ENCODE peak calls at places on chromosomes 5 and 9, in ten cellular contexts. U, P, Y, G, L, J, S, F, C and Q are unnamed samples.

GRCh38 chr9:99360026-99360425 is 137.9 kb downstream of the SEC61B start:
- DNase-seq in U (no peak), P (no peak), Y (no peak), G (no peak), L (no peak), J (no peak), S (no peak), F (no peak), C (no peak), Q (no peak)

GRCh38 chr5:177085985-177086917 is at the start of gene FGFR4:
- DNase-seq in U (no peak), P (peak), Y (peak), G (peak), L (peak), J (peak), S (peak), F (peak), C (peak), Q (peak)

GRCh38 chr9:70852711-70853240 is 268.6 kb downstream of the TRPM3 start:
- DNase-seq in U (no peak), P (no peak), Y (no peak), G (no peak), L (no peak), J (no peak), S (no peak), F (no peak), C (no peak), Q (no peak)

GRCh38 chr5:375336-375920 is 53.9 kb downstream of the AHRR start:
- DNase-seq in U (no peak), P (no peak), Y (no peak), G (peak), L (no peak), J (no peak), S (no peak), F (no peak), C (peak), Q (no peak)

GRCh38 chr9:120490888-120491595 is 88.9 kb downstream of the CDK5RAP2 start:
- DNase-seq in U (no peak), P (no peak), Y (peak), G (no peak), L (no peak), J (no peak), S (no peak), F (no peak), C (no peak), Q (no peak)

GRCh38 chr9:33748633-33749304 is 46.6 kb upstream of the PRSS3 start:
- DNase-seq in U (no peak), P (no peak), Y (no peak), G (no peak), L (no peak), J (no peak), S (no peak), F (no peak), C (peak), Q (no peak)

GRCh38 chr5:74892921-74893320 is 26.7 kb upstream of the FAM169A start:
- DNase-seq in U (no peak), P (no peak), Y (no peak), G (no peak), L (no peak), J (no peak), S (no peak), F (no peak), C (no peak), Q (no peak)

GRCh38 chr9:83620841-83621636 is 1.9 kb upstream of the IDNK start:
- DNase-seq in U (peak), P (peak), Y (peak), G (no peak), L (peak), J (peak), S (no peak), F (no peak), C (peak), Q (peak)

GRCh38 chr5:134113908-134114875 is at the start of gene TCF7:
- DNase-seq in U (peak), P (peak), Y (peak), G (no peak), L (peak), J (peak), S (peak), F (peak), C (peak), Q (peak)

GRCh38 chr5:179858586-179859427 is at the start of gene MRNIP:
- DNase-seq in U (peak), P (peak), Y (peak), G (peak), L (peak), J (peak), S (peak), F (peak), C (peak), Q (peak)

GRCh38 chr5:158711927-158712529 is 387.7 kb downstream of the EBF1 start:
- DNase-seq in U (no peak), P (no peak), Y (no peak), G (no peak), L (no peak), J (no peak), S (no peak), F (no peak), C (no peak), Q (no peak)

GRCh38 chr5:137344723-137345322 is 154.3 kb downstream of the SPOCK1 start:
- DNase-seq in U (peak), P (peak), Y (peak), G (no peak), L (peak), J (peak), S (no peak), F (peak), C (no peak), Q (peak)

GRCh38 chr5:75021229-75021628 is 31.1 kb downstream of the GCNT4 start:
- DNase-seq in U (no peak), P (no peak), Y (no peak), G (no peak), L (no peak), J (no peak), S (no peak), F (no peak), C (no peak), Q (no peak)

GRCh38 chr5:59764361-59764760 is 129.2 kb downstream of the PDE4D start:
- DNase-seq in U (no peak), P (no peak), Y (no peak), G (no peak), L (no peak), J (no peak), S (no peak), F (no peak), C (no peak), Q (no peak)

GRCh38 chr5:174295736-174296481 is 250.4 kb downstream of the NSG2 start:
- DNase-seq in U (no peak), P (no peak), Y (no peak), G (no peak), L (no peak), J (no peak), S (no peak), F (no peak), C (no peak), Q (no peak)

GRCh38 chr5:122078116-122078865 is at the start of gene LOX:
- DNase-seq in U (peak), P (peak), Y (peak), G (peak), L (peak), J (peak), S (peak), F (peak), C (peak), Q (peak)

GRCh38 chr5:93359296-93359957 is 221.6 kb downstream of the NR2F1-AS1 start:
- DNase-seq in U (peak), P (no peak), Y (no peak), G (no peak), L (peak), J (peak), S (no peak), F (no peak), C (no peak), Q (no peak)

GRCh38 chr9:98078895-98079294 is 22.4 kb downstream of the NANS start:
- DNase-seq in U (no peak), P (no peak), Y (no peak), G (no peak), L (no peak), J (no peak), S (no peak), F (no peak), C (peak), Q (no peak)

GRCh38 chr5:38535281-38535750 is 21.1 kb downstream of the LIFR start:
- DNase-seq in U (no peak), P (no peak), Y (no peak), G (no peak), L (no peak), J (no peak), S (no peak), F (no peak), C (no peak), Q (no peak)

GRCh38 chr9:97563458-97564135 is 62.1 kb downstream of the TMOD1 start:
- DNase-seq in U (peak), P (no peak), Y (no peak), G (no peak), L (no peak), J (no peak), S (no peak), F (no peak), C (no peak), Q (no peak)

GRCh38 chr9:98614941-98615340 is 93.8 kb downstream of the GABBR2 start:
- DNase-seq in U (no peak), P (no peak), Y (no peak), G (no peak), L (no peak), J (no peak), S (no peak), F (no peak), C (no peak), Q (no peak)

GRCh38 chr5:133539818-133540217 is 72.5 kb downstream of the FSTL4 start:
- DNase-seq in U (no peak), P (no peak), Y (no peak), G (no peak), L (no peak), J (no peak), S (no peak), F (no peak), C (no peak), Q (no peak)

GRCh38 chr9:6121707-6122106 is 93.9 kb upstream of the IL33 start:
- DNase-seq in U (peak), P (no peak), Y (no peak), G (no peak), L (no peak), J (no peak), S (no peak), F (no peak), C (no peak), Q (no peak)

GRCh38 chr9:107644774-107645463 is 155.3 kb upstream of the KLF4 start:
- DNase-seq in U (peak), P (no peak), Y (peak), G (peak), L (no peak), J (no peak), S (no peak), F (peak), C (peak), Q (no peak)

GRCh38 chr5:158020555-158021418 is 161.8 kb upstream of the CLINT1 start:
- DNase-seq in U (no peak), P (no peak), Y (no peak), G (no peak), L (no peak), J (no peak), S (no peak), F (no peak), C (no peak), Q (no peak)

GRCh38 chr5:174828786-174829510 is 104.6 kb downstream of the MSX2 start:
- DNase-seq in U (no peak), P (no peak), Y (no peak), G (no peak), L (no peak), J (no peak), S (no peak), F (no peak), C (no peak), Q (no peak)

GRCh38 chr9:21684831-21685362 is 117.5 kb upstream of the MTAP start:
- DNase-seq in U (peak), P (peak), Y (peak), G (no peak), L (peak), J (no peak), S (no peak), F (no peak), C (no peak), Q (no peak)

GRCh38 chr5:151696470-151697061 is 9.9 kb upstream of the SPARC start:
- DNase-seq in U (no peak), P (no peak), Y (peak), G (peak), L (no peak), J (peak), S (no peak), F (no peak), C (no peak), Q (no peak)

GRCh38 chr5:175542232-175542965 is 64.0 kb downstream of the SFXN1 start:
- DNase-seq in U (no peak), P (peak), Y (no peak), G (no peak), L (no peak), J (no peak), S (no peak), F (no peak), C (no peak), Q (no peak)

GRCh38 chr9:85258823-85259370 is 482.9 kb downstream of the AGTPBP1 start:
- DNase-seq in U (peak), P (peak), Y (peak), G (peak), L (peak), J (peak), S (peak), F (peak), C (peak), Q (peak)

GRCh38 chr5:133969654-133970324 is 1.4 kb upstream of the C5orf15 start:
- DNase-seq in U (no peak), P (no peak), Y (no peak), G (no peak), L (peak), J (no peak), S (no peak), F (no peak), C (no peak), Q (no peak)

GRCh38 chr5:168282120-168282519 is 9.3 kb upstream of the WWC1 start:
- DNase-seq in U (no peak), P (no peak), Y (peak), G (no peak), L (peak), J (no peak), S (no peak), F (no peak), C (no peak), Q (no peak)

GRCh38 chr9:89496645-89497044 is 1.3 kb downstream of the SEMA4D start:
- DNase-seq in U (no peak), P (peak), Y (no peak), G (no peak), L (no peak), J (no peak), S (no peak), F (peak), C (peak), Q (no peak)

GRCh38 chr5:151110992-151111391 is 30.2 kb upstream of the TNIP1 start:
- DNase-seq in U (no peak), P (no peak), Y (no peak), G (no peak), L (no peak), J (no peak), S (no peak), F (no peak), C (no peak), Q (no peak)

GRCh38 chr9:23258569-23258968 is 567.5 kb downstream of the ELAVL2 start:
- DNase-seq in U (no peak), P (no peak), Y (no peak), G (no peak), L (no peak), J (no peak), S (no peak), F (no peak), C (no peak), Q (no peak)

GRCh38 chr5:68159251-68159951 is 56.2 kb upstream of the PIK3R1 start:
- DNase-seq in U (no peak), P (no peak), Y (no peak), G (no peak), L (no peak), J (no peak), S (no peak), F (no peak), C (no peak), Q (no peak)

GRCh38 chr5:166532821-166533220 is 1758.6 kb upstream of the WWC1 start:
- DNase-seq in U (no peak), P (no peak), Y (no peak), G (no peak), L (no peak), J (no peak), S (no peak), F (no peak), C (no peak), Q (no peak)

GRCh38 chr5:16179936-16180788 is 571 bp upstream of the MARCHF11 start:
- DNase-seq in U (no peak), P (no peak), Y (no peak), G (no peak), L (no peak), J (no peak), S (no peak), F (no peak), C (no peak), Q (no peak)

DNA sequence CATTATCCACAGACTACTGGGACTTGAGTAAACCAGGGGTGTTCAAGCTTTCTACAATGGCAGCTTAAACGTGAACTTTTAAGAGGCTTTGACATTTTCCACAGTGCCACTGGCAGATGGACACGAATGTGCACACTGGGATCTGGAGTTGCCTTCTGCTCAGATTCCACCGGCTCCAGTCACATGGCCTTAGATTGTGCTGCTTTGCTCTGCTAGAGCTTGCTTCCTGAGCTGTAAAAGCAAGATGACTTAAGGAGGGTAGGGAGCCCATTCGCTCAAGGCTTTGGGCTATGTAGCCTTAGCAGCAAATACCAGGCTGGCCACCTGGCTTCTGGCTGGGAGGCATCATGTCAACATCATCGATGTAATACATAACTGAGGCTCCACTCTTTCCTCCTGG is 436.9 kb downstream of the MED10 start:
- DNase-seq in U (no peak), P (no peak), Y (no peak), G (no peak), L (no peak), J (no peak), S (no peak), F (no peak), C (no peak), Q (no peak)
- TF ChIP-seq POLR2A in U (no peak), P (no peak), Y (no peak), G (no peak), L (no peak), J (no peak), S (no peak), F (no peak), C (no peak), Q (no peak)

GRCh38 chr9:4297151-4297794 is 2.6 kb downstream of the GLIS3 start:
- DNase-seq in U (peak), P (peak), Y (peak), G (peak), L (peak), J (peak), S (peak), F (peak), C (peak), Q (peak)
- TF ChIP-seq POLR2A in U (no peak), P (no peak), Y (no peak), G (no peak), L (no peak), J (no peak), S (no peak), F (no peak), C (peak), Q (no peak)

GRCh38 chr9:91151014-91151740 is 210.5 kb downstream of the AUH start:
- DNase-seq in U (no peak), P (no peak), Y (no peak), G (no peak), L (no peak), J (peak), S (no peak), F (no peak), C (peak), Q (no peak)
- TF ChIP-seq POLR2A in U (no peak), P (no peak), Y (no peak), G (no peak), L (no peak), J (no peak), S (no peak), F (no peak), C (no peak), Q (no peak)

GRCh38 chr5:31334061-31334700 is 140.7 kb downstream of the CDH6 start:
- DNase-seq in U (no peak), P (no peak), Y (no peak), G (no peak), L (no peak), J (no peak), S (no peak), F (no peak), C (no peak), Q (no peak)
- TF ChIP-seq POLR2A in U (no peak), P (no peak), Y (no peak), G (no peak), L (no peak), J (no peak), S (no peak), F (no peak), C (no peak), Q (no peak)

GRCh38 chr9:114155263-114155966 is at the start of gene COL27A1:
- DNase-seq in U (peak), P (peak), Y (peak), G (peak), L (peak), J (peak), S (peak), F (peak), C (peak), Q (peak)
- TF ChIP-seq POLR2A in U (no peak), P (no peak), Y (peak), G (no peak), L (peak), J (peak), S (no peak), F (no peak), C (no peak), Q (no peak)

GRCh38 chr9:95015569-95015968 is 289.1 kb downstream of the AOPEP start:
- DNase-seq in U (no peak), P (no peak), Y (no peak), G (no peak), L (no peak), J (no peak), S (no peak), F (no peak), C (no peak), Q (no peak)
- TF ChIP-seq POLR2A in U (no peak), P (no peak), Y (no peak), G (no peak), L (no peak), J (no peak), S (no peak), F (no peak), C (no peak), Q (no peak)

GRCh38 chr9:35091536-35091935 is 4.9 kb downstream of the PIGO start:
- DNase-seq in U (no peak), P (no peak), Y (no peak), G (no peak), L (no peak), J (no peak), S (no peak), F (no peak), C (no peak), Q (no peak)

GRCh38 chr9:35097573-35097972 is 1.2 kb upstream of the PIGO start:
- DNase-seq in U (no peak), P (no peak), Y (no peak), G (no peak), L (no peak), J (no peak), S (no peak), F (no peak), C (no peak), Q (no peak)

GRCh38 chr9:35095175-35095574 is 1.2 kb downstream of the PIGO start:
- DNase-seq in U (no peak), P (no peak), Y (no peak), G (no peak), L (no peak), J (no peak), S (no peak), F (no peak), C (no peak), Q (no peak)

GRCh38 chr9:35096035-35096849 is at the start of gene PIGO:
- DNase-seq in U (peak), P (peak), Y (peak), G (peak), L (peak), J (peak), S (peak), F (peak), C (peak), Q (peak)
- TF ChIP-seq POLR2A in U (peak), P (no peak), Y (peak), G (peak), L (peak), J (no peak), S (peak), F (peak), C (peak), Q (peak)

GRCh38 chr5:132485641-132486317 is 4.8 kb downstream of the IRF1 start:
- DNase-seq in U (no peak), P (peak), Y (no peak), G (peak), L (no peak), J (no peak), S (peak), F (no peak), C (peak), Q (no peak)
- TF ChIP-seq POLR2A in U (no peak), P (no peak), Y (no peak), G (no peak), L (no peak), J (no peak), S (no peak), F (no peak), C (no peak), Q (no peak)

GRCh38 chr5:96294887-96295209 is 138.2 kb downstream of the PCSK1 start:
- DNase-seq in U (no peak), P (no peak), Y (no peak), G (no peak), L (no peak), J (no peak), S (no peak), F (no peak), C (no peak), Q (no peak)

GRCh38 chr5:96300986-96301385 is 132.1 kb downstream of the PCSK1 start:
- DNase-seq in U (peak), P (no peak), Y (no peak), G (no peak), L (no peak), J (no peak), S (no peak), F (no peak), C (no peak), Q (no peak)

GRCh38 chr5:96297290-96297689 is 135.8 kb downstream of the PCSK1 start:
- DNase-seq in U (no peak), P (no peak), Y (no peak), G (no peak), L (no peak), J (no peak), S (no peak), F (no peak), C (no peak), Q (no peak)

GRCh38 chr5:96293966-96294886 is 138.8 kb downstream of the PCSK1 start:
- DNase-seq in U (peak), P (no peak), Y (no peak), G (no peak), L (no peak), J (no peak), S (no peak), F (no peak), C (no peak), Q (no peak)

DNA sequence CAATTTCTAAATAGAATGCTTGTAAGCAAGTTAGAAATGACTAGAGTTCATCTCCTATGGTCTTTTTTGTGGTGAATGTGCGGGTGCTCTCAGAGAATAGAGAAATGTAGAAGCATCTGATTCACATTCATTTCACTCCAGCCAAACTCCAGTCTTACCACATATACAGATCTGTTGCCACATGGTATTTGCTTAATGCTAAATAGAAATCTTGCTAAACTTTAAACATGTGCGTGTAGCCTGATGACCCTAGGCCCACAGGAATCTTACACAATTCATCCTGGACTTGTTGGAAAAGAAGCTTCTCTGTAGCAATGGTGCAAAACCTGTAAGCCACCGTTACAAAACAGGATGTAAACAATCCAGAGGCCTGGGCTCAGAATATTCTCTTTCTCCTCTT is 135.2 kb downstream of the PCSK1 start:
- DNase-seq in U (no peak), P (no peak), Y (no peak), G (no peak), L (peak), J (no peak), S (no peak), F (no peak), C (no peak), Q (no peak)
- TF ChIP-seq POLR2A in U (no peak), P (no peak), Y (no peak), G (no peak), L (no peak), J (no peak), S (no peak), F (no peak), C (no peak), Q (no peak)